ENCODE peak calls at places on chromosomes 16 and 17, in four cellular contexts. One of them, this sample, is unnamed. For H3K4me1, the result is how much of the 10 kb centered on the place peaks cover.

GRCh38 chr16:19809121-19809635 is 75.5 kb downstream of the GPRC5B start:
- DNase-seq in HepG2: no peak
- DNase-seq in A549: peak
- DNase-seq in GM12878: no peak
- DNase-seq in this sample: peak

GRCh38 chr17:15963670-15964110 is 18.8 kb downstream of the ADORA2B start:
- DNase-seq in GM12878: no peak
- DNase-seq in HepG2: no peak
- DNase-seq in A549: peak
- DNase-seq in this sample: peak

GRCh38 chr17:1143573-1143972 is 36.2 kb downstream of the ABR start:
- DNase-seq in HepG2: no peak
- DNase-seq in A549: no peak
- DNase-seq in GM12878: no peak
- DNase-seq in this sample: peak

GRCh38 chr16:76932541-76933211 is 258.3 kb upstream of the MON1B start:
- DNase-seq in A549: no peak
- DNase-seq in GM12878: no peak
- DNase-seq in HepG2: no peak
- DNase-seq in this sample: peak

GRCh38 chr17:21171309-21171922 is 42.5 kb downstream of the TMEM11 start:
- DNase-seq in GM12878: peak
- DNase-seq in HepG2: no peak
- DNase-seq in A549: no peak
- DNase-seq in this sample: no peak

GRCh38 chr16:17275076-17275732 is 195.6 kb downstream of the XYLT1 start:
- DNase-seq in GM12878: no peak
- DNase-seq in A549: peak
- DNase-seq in HepG2: peak
- DNase-seq in this sample: no peak

GRCh38 chr16:88347656-88348376 is 34.9 kb upstream of the ZNF469 start:
- DNase-seq in A549: no peak
- DNase-seq in GM12878: no peak
- DNase-seq in HepG2: no peak
- DNase-seq in this sample: no peak

GRCh38 chr17:83061586-83061985 is 17.8 kb upstream of the METRNL start:
- DNase-seq in A549: no peak
- DNase-seq in GM12878: no peak
- DNase-seq in HepG2: no peak
- DNase-seq in this sample: no peak

GRCh38 chr17:8041249-8041928 is 2.5 kb downstream of the ALOX15B start:
- DNase-seq in A549: peak
- DNase-seq in HepG2: peak
- DNase-seq in GM12878: no peak
- DNase-seq in this sample: peak

GRCh38 chr16:74448990-74449389 is 27.7 kb upstream of the CLEC18B start:
- DNase-seq in GM12878: no peak
- DNase-seq in A549: peak
- DNase-seq in HepG2: no peak
- DNase-seq in this sample: peak

GRCh38 chr16:82660966-82661365 is 34.2 kb downstream of the CDH13 start:
- DNase-seq in GM12878: no peak
- DNase-seq in HepG2: no peak
- DNase-seq in A549: no peak
- DNase-seq in this sample: no peak

GRCh38 chr16:24685539-24686432 is 43.7 kb upstream of the TNRC6A start:
- DNase-seq in HepG2: peak
- DNase-seq in A549: peak
- DNase-seq in GM12878: no peak
- DNase-seq in this sample: peak

GRCh38 chr17:81157848-81158687 is 7.2 kb upstream of the PVALEF start:
- DNase-seq in A549: no peak
- DNase-seq in GM12878: no peak
- DNase-seq in HepG2: no peak
- DNase-seq in this sample: no peak

GRCh38 chr16:8628981-8629725 is 7.7 kb downstream of the METTL22 start:
- DNase-seq in GM12878: no peak
- DNase-seq in HepG2: no peak
- DNase-seq in A549: no peak
- DNase-seq in this sample: no peak
- TF ChIP-seq CEBPB in GM12878: no peak
- TF ChIP-seq CEBPB in HepG2: no peak
- TF ChIP-seq CEBPB in A549: no peak
- TF ChIP-seq CEBPB in this sample: no peak

DNA sequence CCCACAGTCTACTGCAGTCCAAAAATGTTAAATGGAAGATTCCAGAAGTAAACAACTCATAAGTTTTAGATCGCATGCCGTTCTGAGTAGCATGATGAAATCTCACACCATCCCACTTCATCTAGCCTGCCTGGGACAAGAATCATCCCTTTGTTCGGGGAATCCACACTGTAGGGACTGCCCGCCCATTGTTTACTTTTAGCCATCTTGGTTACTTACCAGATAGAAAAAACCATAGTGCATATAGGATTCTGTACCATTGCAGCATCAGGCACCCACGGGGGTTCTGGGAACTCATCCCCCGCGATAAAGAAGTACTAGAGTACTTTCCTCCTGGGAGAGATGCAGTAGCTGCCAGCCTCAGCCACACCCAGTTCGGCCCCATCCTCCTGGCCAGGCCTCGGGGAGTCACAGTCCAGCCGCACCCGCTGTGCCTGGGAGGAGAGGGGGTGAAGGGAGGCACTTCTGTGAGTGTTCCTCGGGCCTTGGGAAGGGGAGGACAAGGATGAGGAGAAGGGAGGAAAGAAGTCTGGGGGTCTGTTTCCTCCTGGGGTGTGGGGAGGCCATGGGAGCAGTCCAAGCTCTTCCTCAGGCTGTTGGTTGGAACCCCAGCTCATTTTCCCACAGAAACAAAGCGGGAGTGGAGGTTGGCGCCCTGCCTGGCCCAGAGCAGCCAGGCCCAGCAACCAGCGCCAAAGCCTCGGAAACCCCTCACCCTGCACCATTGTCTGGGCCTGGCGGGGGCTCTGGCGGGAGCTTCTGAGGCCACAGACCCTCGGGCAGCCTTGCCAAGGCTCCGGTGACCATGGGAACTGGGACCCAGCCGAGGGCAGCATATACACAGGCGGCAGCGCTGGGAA is 8.9 kb downstream of the TRIM47 start:
- DNase-seq in HepG2: peak
- DNase-seq in GM12878: no peak
- DNase-seq in A549: peak
- DNase-seq in this sample: peak
- H3K27ac ChIP-seq in HepG2: peak
- H3K27ac ChIP-seq in GM12878: no peak
- H3K27ac ChIP-seq in A549: peak
- H3K27ac ChIP-seq in this sample: peak

GRCh38 chr16:58012481-58012880 is 11.3 kb downstream of the USB1 start:
- DNase-seq in A549: no peak
- DNase-seq in HepG2: no peak
- DNase-seq in GM12878: no peak
- DNase-seq in this sample: no peak

GRCh38 chr16:58009856-58010416 is 8.7 kb downstream of the USB1 start:
- DNase-seq in GM12878: no peak
- DNase-seq in A549: no peak
- DNase-seq in HepG2: no peak
- DNase-seq in this sample: no peak

GRCh38 chr16:58013201-58013956 is 12.2 kb downstream of the USB1 start:
- DNase-seq in A549: no peak
- DNase-seq in HepG2: no peak
- DNase-seq in GM12878: no peak
- DNase-seq in this sample: no peak

GRCh38 chr16:58010886-58011285 is 9.7 kb downstream of the USB1 start:
- DNase-seq in GM12878: no peak
- DNase-seq in A549: no peak
- DNase-seq in HepG2: no peak
- DNase-seq in this sample: no peak

GRCh38 chr16:58011652-58012051 is 10.4 kb downstream of the USB1 start:
- DNase-seq in A549: no peak
- DNase-seq in GM12878: no peak
- DNase-seq in HepG2: peak
- DNase-seq in this sample: peak
- H3K4me1 ChIP-seq in A549: under half
- H3K4me1 ChIP-seq in GM12878: under half
- H3K4me1 ChIP-seq in HepG2: under half
- H3K4me1 ChIP-seq in this sample: under half

DNA sequence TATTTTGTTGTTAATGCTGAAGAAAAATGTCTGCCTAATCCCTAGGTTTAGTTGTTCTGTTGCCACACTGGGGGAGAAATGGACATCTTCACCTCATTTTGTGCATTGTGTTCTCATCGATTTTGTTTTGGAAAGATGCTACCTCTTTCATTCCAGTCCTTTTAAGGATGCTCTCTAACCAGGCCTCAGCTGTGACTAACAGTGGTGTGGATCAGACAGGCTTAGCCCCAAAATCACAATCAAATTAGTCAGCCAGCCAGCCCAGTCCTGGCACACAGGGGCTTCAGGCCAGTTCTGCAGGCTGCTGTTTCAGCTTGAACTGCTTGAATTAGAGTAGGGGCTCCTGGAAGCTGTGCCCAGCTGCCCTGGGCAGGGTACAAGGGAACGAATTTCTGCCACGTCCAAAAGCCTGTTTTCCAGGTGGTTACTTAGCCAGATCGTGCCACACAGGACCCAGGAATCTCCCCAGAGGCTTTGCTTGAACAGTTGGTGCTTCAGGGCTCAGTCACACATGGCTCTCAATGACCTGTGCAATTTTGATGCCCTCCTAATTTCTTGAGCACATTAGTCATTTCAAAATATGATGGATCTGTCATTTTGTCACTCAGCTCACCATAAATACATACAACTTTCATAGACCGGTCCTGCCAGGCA is 60.7 kb downstream of the CLEC16A start:
- DNase-seq in GM12878: no peak
- DNase-seq in HepG2: no peak
- DNase-seq in A549: no peak
- DNase-seq in this sample: peak
- TF ChIP-seq CEBPB in GM12878: no peak
- TF ChIP-seq CEBPB in HepG2: no peak
- TF ChIP-seq CEBPB in A549: no peak
- TF ChIP-seq CEBPB in this sample: no peak

GRCh38 chr16:10879681-10880589 is 2.9 kb downstream of the CIITA start:
- DNase-seq in HepG2: no peak
- DNase-seq in A549: no peak
- DNase-seq in GM12878: no peak
- DNase-seq in this sample: no peak
- H3K27ac ChIP-seq in HepG2: no peak
- H3K27ac ChIP-seq in A549: no peak
- H3K27ac ChIP-seq in GM12878: peak
- H3K27ac ChIP-seq in this sample: no peak

GRCh38 chr17:66667090-66667489 is 167.8 kb upstream of the CACNG5 start:
- DNase-seq in HepG2: no peak
- DNase-seq in GM12878: no peak
- DNase-seq in A549: no peak
- DNase-seq in this sample: no peak
- H3K4me1 ChIP-seq in HepG2: under half
- H3K4me1 ChIP-seq in GM12878: under half
- H3K4me1 ChIP-seq in A549: under half
- H3K4me1 ChIP-seq in this sample: under half

GRCh38 chr17:17119533-17119932 is 77.3 kb downstream of the MPRIP start:
- DNase-seq in A549: peak
- DNase-seq in GM12878: peak
- DNase-seq in HepG2: no peak
- DNase-seq in this sample: peak
- TF ChIP-seq CEBPB in A549: no peak
- TF ChIP-seq CEBPB in GM12878: no peak
- TF ChIP-seq CEBPB in HepG2: no peak
- TF ChIP-seq CEBPB in this sample: peak

GRCh38 chr17:31843382-31843780 is 15.7 kb downstream of the COPRS start:
- DNase-seq in GM12878: no peak
- DNase-seq in HepG2: no peak
- DNase-seq in A549: no peak
- DNase-seq in this sample: peak
- H3K27ac ChIP-seq in GM12878: no peak
- H3K27ac ChIP-seq in HepG2: no peak
- H3K27ac ChIP-seq in A549: no peak
- H3K27ac ChIP-seq in this sample: peak

This sample was measured in IMR-90.